ENCODE peak calls at places on chromosomes 1 and 21, in six cellular contexts. D, F, A, O, R and H are unnamed samples.

GRCh38 chr21:33799378-33800090 is 116.1 kb downstream of the ATP5PO start:
- DNase-seq in D (no peak), F (no peak), A (no peak), O (no peak), R (no peak), H (no peak)

GRCh38 chr1:1270813-1271212 is 2.8 kb downstream of the UBE2J2 start:
- DNase-seq in D (no peak), F (no peak), A (no peak), O (no peak), R (no peak), H (peak; percentile 57)

GRCh38 chr1:158101944-158102343 is 78.8 kb upstream of the CD1D start:
- DNase-seq in D (no peak), F (peak; percentile 30), A (no peak), O (no peak), R (no peak), H (peak; percentile 41)

GRCh38 chr1:78490861-78491310 is at the start of gene PTGFR:
- DNase-seq in D (no peak), F (peak; percentile 21), A (peak; percentile 77), O (peak; percentile 54), R (no peak), H (peak; percentile 31)

GRCh38 chr1:68093737-68094136 is 43.3 kb upstream of the DIRAS3 start:
- DNase-seq in D (no peak), F (peak; percentile 37), A (no peak), O (no peak), R (no peak), H (peak; percentile 60)

GRCh38 chr1:100538935-100539835 is 1.2 kb downstream of the GPR88 start:
- DNase-seq in D (no peak), F (no peak), A (peak; percentile 55), O (no peak), R (no peak), H (no peak)

GRCh38 chr1:6280761-6281451 is 20.0 kb upstream of the GPR153 start:
- DNase-seq in D (no peak), F (no peak), A (peak; percentile 68), O (no peak), R (no peak), H (no peak)

GRCh38 chr1:227793948-227794812 is 21.3 kb upstream of the PRSS38 start:
- DNase-seq in D (no peak), F (peak; percentile 70), A (peak; percentile 68), O (peak; percentile 85), R (no peak), H (peak; percentile 91)

GRCh38 chr1:25546193-25546592 is 2.8 kb downstream of the LDLRAP1 start:
- DNase-seq in D (no peak), F (no peak), A (no peak), O (no peak), R (no peak), H (no peak)

GRCh38 chr1:114756949-114757454 is 782 bp downstream of the CSDE1 start:
- DNase-seq in D (no peak), F (peak; percentile 66), A (peak; percentile 45), O (peak; percentile 32), R (peak; percentile 4), H (peak; percentile 33)

GRCh38 chr1:214031267-214031650 is 43.5 kb downstream of the PROX1 start:
- DNase-seq in D (no peak), F (no peak), A (no peak), O (no peak), R (no peak), H (no peak)